ENCODE peak calls at places on chromosomes 5 and 9, in four cellular contexts. J, Q, B and O are unnamed samples.

GRCh38 chr5:15037247-15037908 is 165.8 kb upstream of the ANKH start:
- DNase-seq in B (no peak), Q (no peak), J (no peak), O (no peak)

GRCh38 chr5:31853398-31854135 is 214.6 kb downstream of the PDZD2 start:
- DNase-seq in J (peak; percentile 19), Q (no peak), B (no peak), O (no peak)

GRCh38 chr9:4519604-4520003 is 29.3 kb downstream of the SLC1A1 start:
- DNase-seq in Q (no peak), B (no peak), J (no peak), O (no peak)

GRCh38 chr5:38796000-38796738 is 49.6 kb upstream of the OSMR start:
- DNase-seq in B (peak; percentile 62), J (no peak), Q (no peak), O (no peak)

GRCh38 chr9:123507992-123508391 is 152.0 kb downstream of the CRB2 start:
- DNase-seq in J (no peak), Q (no peak), B (no peak), O (no peak)

GRCh38 chr5:172213126-172213525 is 19.2 kb downstream of the EFCAB9 start:
- DNase-seq in B (no peak), J (no peak), Q (no peak), O (no peak)

GRCh38 chr5:151155777-151156731 is 1.5 kb downstream of the ANXA6 start:
- DNase-seq in J (no peak), B (peak; percentile 70), Q (no peak), O (no peak)

GRCh38 chr5:77893225-77893860 is 117.2 kb upstream of the TBCA start:
- DNase-seq in B (peak; percentile 96), J (peak; percentile 95), Q (peak; percentile 79), O (peak; percentile 86)

GRCh38 chr5:937151-937924 is 44.7 kb downstream of the TRIP13 start:
- DNase-seq in J (no peak), B (no peak), Q (no peak), O (no peak)

GRCh38 chr5:172439785-172440480 is 14.4 kb downstream of the SH3PXD2B start:
- DNase-seq in B (peak; percentile 49), Q (no peak), J (no peak), O (no peak)

GRCh38 chr9:13140843-13141592 is 138.5 kb downstream of the MPDZ start:
- DNase-seq in Q (no peak), B (no peak), J (peak; percentile 8), O (no peak)

GRCh38 chr9:94142353-94142752 is 58.1 kb downstream of the PTPDC1 start:
- DNase-seq in J (no peak), B (no peak), Q (no peak), O (no peak)

GRCh38 chr9:123120131-123120530 is 86.7 kb downstream of the GPR21 start:
- DNase-seq in J (peak; percentile 79), B (no peak), Q (no peak), O (no peak)

GRCh38 chr9:86452194-86452828 is 98.1 kb upstream of the TUT7 start:
- DNase-seq in B (peak; percentile 16), Q (no peak), J (no peak), O (no peak)

GRCh38 chr9:135906291-135907005 is 898 bp downstream of the CAMSAP1 start:
- DNase-seq in B (no peak), J (no peak), Q (no peak), O (no peak)

GRCh38 chr9:137195525-137196220 is 4.9 kb downstream of the TPRN start:
- DNase-seq in Q (no peak), J (no peak), B (no peak), O (no peak)

GRCh38 chr9:34771023-34771422 is 61.1 kb upstream of the CCL21 start:
- DNase-seq in J (no peak), B (peak; percentile 4), Q (no peak), O (no peak)

GRCh38 chr5:34621280-34622045 is 34.7 kb upstream of the RAI14 start:
- DNase-seq in Q (no peak), B (no peak), J (peak; percentile 23), O (no peak)

GRCh38 chr9:106432631-106433030 is 430.3 kb upstream of the ZNF462 start:
- DNase-seq in B (no peak), J (no peak), Q (no peak), O (no peak)

GRCh38 chr9:7402704-7403389 is 396.7 kb downstream of the DMAC1 start:
- DNase-seq in Q (no peak), J (no peak), B (no peak), O (peak; percentile 10)

GRCh38 chr5:150186137-150186536 is 3.7 kb upstream of the SLC6A7 start:
- DNase-seq in B (no peak), J (no peak), Q (no peak), O (no peak)

GRCh38 chr5:568061-568781 is 43.9 kb upstream of the CEP72 start:
- DNase-seq in Q (no peak), J (no peak), B (no peak), O (no peak)

GRCh38 chr9:77575785-77576184 is 72.3 kb downstream of the GNA14 start:
- DNase-seq in Q (no peak), B (no peak), J (peak; percentile 12), O (no peak)

GRCh38 chr9:120432600-120432999 is 147.4 kb downstream of the CDK5RAP2 start:
- DNase-seq in J (no peak), B (no peak), Q (no peak), O (no peak)

GRCh38 chr5:79143684-79144379 is 32.2 kb downstream of the BHMT start:
- DNase-seq in Q (peak; percentile 66), B (peak; percentile 5), J (peak; percentile 16), O (no peak)

GRCh38 chr5:56908942-56909293 is 478 bp upstream of the SETD9 start:
- DNase-seq in Q (peak; percentile 12), B (no peak), J (no peak), O (no peak)

GRCh38 chr5:104659497-104659896 is 1096.9 kb upstream of the NUDT12 start:
- DNase-seq in Q (no peak), J (no peak), B (no peak), O (no peak)

GRCh38 chr5:141369994-141370848 is at the start of gene PCDHGB3:
- DNase-seq in Q (no peak), J (no peak), B (peak; percentile 66), O (no peak)

GRCh38 chr5:175895215-175895614 is 23.8 kb downstream of the CPLX2 start:
- DNase-seq in B (no peak), Q (no peak), J (no peak), O (no peak)
- H3K4me3 ChIP-seq in B (no peak overlapping the region), Q (no peak overlapping the region), J (no peak overlapping the region), O (no peak overlapping the region)

DNA sequence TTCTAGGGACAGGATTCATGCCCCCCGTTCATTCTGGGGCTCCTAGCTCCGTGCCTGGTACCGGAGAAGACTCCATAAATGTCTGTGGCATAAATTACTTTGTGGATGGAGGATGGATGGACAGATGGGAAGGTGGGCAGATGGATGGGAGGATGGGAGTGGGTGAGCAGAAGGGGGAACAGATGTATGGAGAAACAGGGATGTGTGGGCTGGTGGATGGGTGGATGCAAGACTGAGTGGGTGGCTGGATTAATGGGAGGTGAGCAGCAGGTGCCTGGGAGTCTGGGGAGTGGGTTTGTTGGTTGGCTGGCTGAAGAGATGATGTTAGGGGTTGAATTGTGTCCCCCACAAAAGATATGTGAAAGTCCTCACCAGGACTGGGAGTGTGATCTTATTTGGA is 43.5 kb downstream of the SARDH start:
- DNase-seq in J (no peak), Q (no peak), B (no peak), O (no peak)
- TF ChIP-seq CTCF in J (no peak), Q (no peak), B (no peak), O (no peak)

GRCh38 chr9:132723809-132724208 is 53.5 kb downstream of the GTF3C4 start:
- DNase-seq in B (no peak), J (no peak), Q (no peak), O (no peak)
- H3K4me3 ChIP-seq in B (no peak overlapping the region), J (no peak overlapping the region), Q (no peak overlapping the region), O (no peak overlapping the region)

GRCh38 chr5:2849429-2849828 is 98.0 kb upstream of the IRX2 start:
- DNase-seq in Q (no peak), J (no peak), B (no peak), O (no peak)

GRCh38 chr5:2848634-2849033 is 97.2 kb upstream of the IRX2 start:
- DNase-seq in J (no peak), B (no peak), Q (no peak), O (no peak)

GRCh38 chr5:2851895-2852294 is 100.4 kb upstream of the IRX2 start:
- DNase-seq in J (no peak), Q (no peak), B (no peak), O (no peak)

GRCh38 chr5:2856206-2856605 is 104.7 kb upstream of the IRX2 start:
- DNase-seq in J (no peak), Q (no peak), B (no peak), O (no peak)

DNA sequence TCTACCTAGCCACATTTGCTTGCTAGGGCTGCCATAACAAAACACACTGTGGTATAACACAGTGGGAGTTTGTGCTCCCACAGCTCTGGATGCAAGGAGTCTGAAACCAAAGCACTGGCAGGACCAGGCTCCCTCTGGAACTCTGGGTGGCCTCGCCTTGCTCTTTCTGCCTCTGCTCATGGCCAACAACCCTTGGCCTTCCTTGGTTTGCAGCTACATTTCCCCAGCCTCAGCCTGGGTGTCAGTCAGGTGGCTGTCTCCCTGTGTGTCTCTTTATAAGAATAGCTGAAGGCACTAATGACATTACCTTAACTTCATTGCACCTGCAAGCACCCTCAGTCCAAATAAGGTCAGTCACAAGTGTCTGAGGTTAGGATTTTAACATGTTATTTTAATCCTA is 101.0 kb upstream of the IRX2 start:
- DNase-seq in J (no peak), Q (no peak), B (no peak), O (no peak)
- TF ChIP-seq CTCF in J (no peak), Q (no peak), B (no peak), O (no peak)

DNA sequence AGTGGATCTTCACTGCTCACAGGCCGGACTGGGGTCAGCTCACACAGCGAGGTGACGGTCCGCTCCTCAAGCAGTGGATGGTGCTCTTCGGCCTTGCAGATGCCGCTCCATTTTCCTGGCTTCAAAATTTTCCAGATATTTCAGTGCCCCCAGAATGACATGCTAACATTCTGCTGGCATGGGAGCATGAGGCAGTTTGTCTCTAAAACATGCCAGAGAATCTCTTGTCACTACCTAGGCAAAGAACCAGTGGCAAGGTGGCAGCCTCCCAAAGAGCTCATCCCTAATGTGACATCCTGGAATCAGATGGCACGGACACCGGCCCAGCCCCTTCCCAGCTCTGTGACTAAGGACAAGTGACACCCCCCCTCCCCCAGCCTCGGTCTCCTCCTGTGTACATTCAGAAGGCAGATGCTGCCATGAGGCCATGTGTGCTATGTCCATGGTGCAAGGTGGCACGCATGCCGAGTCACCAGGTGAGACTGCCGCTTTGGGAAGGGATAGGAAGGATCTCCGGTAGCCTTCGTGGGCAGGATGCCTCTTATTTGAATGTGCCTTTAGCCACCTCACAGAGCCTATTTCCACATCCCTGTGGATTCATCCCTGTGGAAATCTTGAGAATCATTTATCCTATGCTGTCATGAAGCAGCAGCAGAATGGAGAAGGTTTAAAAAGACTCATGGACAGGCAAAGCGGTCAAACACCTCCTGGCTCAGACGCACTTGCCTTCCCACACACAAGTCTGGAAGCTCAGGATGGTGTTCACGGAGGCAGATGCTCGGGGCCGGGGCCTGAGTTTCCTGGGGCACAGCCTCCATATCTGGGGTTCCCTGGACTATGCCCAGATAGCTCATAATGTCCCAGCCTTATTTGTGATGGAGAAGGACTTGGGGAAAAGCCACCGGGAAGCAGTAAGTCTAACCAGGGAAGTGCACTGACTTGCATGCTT is 2.9 kb downstream of the S1PR3 start:
- DNase-seq in J (no peak), Q (no peak), B (no peak), O (no peak)
- H3K4me3 ChIP-seq in J (peak overlapping the region; percentile 4), Q (no peak overlapping the region), B (peak overlapping the region; percentile 100), O (no peak overlapping the region)